ENCODE peak calls at places on chromosomes 7 and 10, in six cellular contexts. One of them, this sample, is unnamed.

GRCh38 chr7:20598479-20599419 is 16.7 kb upstream of the ABCB5 start:
- DNase-seq in CD8-positive, alpha-beta memory T cell: no peak
- DNase-seq in esophagus muscularis mucosa: no peak
- DNase-seq in NT2/D1: peak; percentile 66
- DNase-seq in breast epithelium: no peak
- DNase-seq in H7: peak; percentile 21
- DNase-seq in this sample: peak; percentile 20

GRCh38 chr10:14087585-14087984 is 243.1 kb downstream of the FRMD4A start:
- DNase-seq in esophagus muscularis mucosa: no peak
- DNase-seq in NT2/D1: no peak
- DNase-seq in CD8-positive, alpha-beta memory T cell: no peak
- DNase-seq in H7: no peak
- DNase-seq in breast epithelium: no peak
- DNase-seq in this sample: no peak

GRCh38 chr7:145978769-145979168 is 137.8 kb upstream of the CNTNAP2 start:
- DNase-seq in CD8-positive, alpha-beta memory T cell: no peak
- DNase-seq in breast epithelium: no peak
- DNase-seq in esophagus muscularis mucosa: no peak
- DNase-seq in NT2/D1: no peak
- DNase-seq in H7: no peak
- DNase-seq in this sample: no peak

GRCh38 chr7:48426966-48427555 is 255.8 kb downstream of the ABCA13 start:
- DNase-seq in breast epithelium: no peak
- DNase-seq in NT2/D1: no peak
- DNase-seq in CD8-positive, alpha-beta memory T cell: no peak
- DNase-seq in esophagus muscularis mucosa: peak; percentile 50
- DNase-seq in H7: no peak
- DNase-seq in this sample: no peak

GRCh38 chr10:110137142-110137545 is 70.3 kb upstream of the MXI1 start:
- DNase-seq in H7: peak; percentile 54
- DNase-seq in esophagus muscularis mucosa: peak; percentile 24
- DNase-seq in NT2/D1: no peak
- DNase-seq in CD8-positive, alpha-beta memory T cell: no peak
- DNase-seq in breast epithelium: no peak
- DNase-seq in this sample: peak; percentile 27

GRCh38 chr7:113083132-113083833 is 3.3 kb downstream of the GPR85 start:
- DNase-seq in H7: peak; percentile 2
- DNase-seq in breast epithelium: no peak
- DNase-seq in NT2/D1: no peak
- DNase-seq in esophagus muscularis mucosa: no peak
- DNase-seq in CD8-positive, alpha-beta memory T cell: no peak
- DNase-seq in this sample: no peak

GRCh38 chr10:131238669-131239280 is 72.7 kb downstream of the TCERG1L start:
- DNase-seq in NT2/D1: no peak
- DNase-seq in esophagus muscularis mucosa: no peak
- DNase-seq in CD8-positive, alpha-beta memory T cell: peak; percentile 32
- DNase-seq in breast epithelium: no peak
- DNase-seq in H7: no peak
- DNase-seq in this sample: no peak

GRCh38 chr10:17024461-17024860 is 105.2 kb downstream of the CUBN start:
- DNase-seq in CD8-positive, alpha-beta memory T cell: no peak
- DNase-seq in H7: no peak
- DNase-seq in esophagus muscularis mucosa: peak; percentile 31
- DNase-seq in NT2/D1: no peak
- DNase-seq in breast epithelium: no peak
- DNase-seq in this sample: no peak

GRCh38 chr7:665751-666453 is 60.6 kb upstream of the DNAAF5 start:
- DNase-seq in NT2/D1: peak; percentile 33
- DNase-seq in CD8-positive, alpha-beta memory T cell: peak; percentile 36
- DNase-seq in H7: peak; percentile 85
- DNase-seq in breast epithelium: no peak
- DNase-seq in esophagus muscularis mucosa: no peak
- DNase-seq in this sample: peak; percentile 9

GRCh38 chr7:1744296-1745017 is 74.4 kb downstream of the ELFN1 start:
- DNase-seq in CD8-positive, alpha-beta memory T cell: no peak
- DNase-seq in H7: no peak
- DNase-seq in esophagus muscularis mucosa: no peak
- DNase-seq in NT2/D1: no peak
- DNase-seq in breast epithelium: no peak
- DNase-seq in this sample: no peak

GRCh38 chr10:45001382-45002148 is 842 bp downstream of the ZNF22 start:
- DNase-seq in CD8-positive, alpha-beta memory T cell: peak; percentile 70
- DNase-seq in NT2/D1: no peak
- DNase-seq in H7: peak; percentile 60
- DNase-seq in esophagus muscularis mucosa: peak; percentile 92
- DNase-seq in breast epithelium: peak; percentile 73
- DNase-seq in this sample: no peak

GRCh38 chr7:78296689-78297371 is 498.3 kb downstream of the PHTF2 start:
- DNase-seq in H7: no peak
- DNase-seq in NT2/D1: no peak
- DNase-seq in esophagus muscularis mucosa: no peak
- DNase-seq in CD8-positive, alpha-beta memory T cell: no peak
- DNase-seq in breast epithelium: no peak
- DNase-seq in this sample: no peak

GRCh38 chr10:92142512-92142911 is 148.4 kb downstream of the CPEB3 start:
- DNase-seq in CD8-positive, alpha-beta memory T cell: no peak
- DNase-seq in esophagus muscularis mucosa: no peak
- DNase-seq in NT2/D1: no peak
- DNase-seq in breast epithelium: no peak
- DNase-seq in H7: no peak
- DNase-seq in this sample: no peak

GRCh38 chr10:3786295-3786981 is 1.4 kb upstream of the KLF6 start:
- DNase-seq in CD8-positive, alpha-beta memory T cell: peak; percentile 67
- DNase-seq in breast epithelium: peak; percentile 60
- DNase-seq in NT2/D1: no peak
- DNase-seq in esophagus muscularis mucosa: peak; percentile 92
- DNase-seq in H7: peak; percentile 79
- DNase-seq in this sample: no peak

GRCh38 chr7:113519447-113519846 is 399.4 kb downstream of the PPP1R3A start:
- DNase-seq in breast epithelium: no peak
- DNase-seq in H7: no peak
- DNase-seq in CD8-positive, alpha-beta memory T cell: no peak
- DNase-seq in esophagus muscularis mucosa: no peak
- DNase-seq in NT2/D1: no peak
- DNase-seq in this sample: no peak

GRCh38 chr7:41881313-41882130 is 178.6 kb upstream of the INHBA start:
- DNase-seq in breast epithelium: no peak
- DNase-seq in NT2/D1: no peak
- DNase-seq in esophagus muscularis mucosa: no peak
- DNase-seq in H7: no peak
- DNase-seq in CD8-positive, alpha-beta memory T cell: peak; percentile 62
- DNase-seq in this sample: no peak

GRCh38 chr10:110523736-110524135 is 26.0 kb downstream of the DUSP5 start:
- DNase-seq in H7: peak; percentile 60
- DNase-seq in breast epithelium: no peak
- DNase-seq in esophagus muscularis mucosa: no peak
- DNase-seq in CD8-positive, alpha-beta memory T cell: no peak
- DNase-seq in NT2/D1: no peak
- DNase-seq in this sample: no peak

GRCh38 chr10:69348824-69349541 is 67.7 kb downstream of the TACR2 start:
- DNase-seq in CD8-positive, alpha-beta memory T cell: no peak
- DNase-seq in esophagus muscularis mucosa: peak; percentile 95
- DNase-seq in breast epithelium: no peak
- DNase-seq in NT2/D1: no peak
- DNase-seq in H7: no peak
- DNase-seq in this sample: no peak

GRCh38 chr10:34196058-34196433 is 619.0 kb downstream of the PARD3 start:
- DNase-seq in NT2/D1: no peak
- DNase-seq in esophagus muscularis mucosa: no peak
- DNase-seq in CD8-positive, alpha-beta memory T cell: no peak
- DNase-seq in breast epithelium: no peak
- DNase-seq in H7: no peak
- DNase-seq in this sample: no peak

GRCh38 chr7:135747366-135747765 is 1.2 kb downstream of the FAM180A start:
- DNase-seq in NT2/D1: no peak
- DNase-seq in CD8-positive, alpha-beta memory T cell: no peak
- DNase-seq in breast epithelium: no peak
- DNase-seq in H7: no peak
- DNase-seq in esophagus muscularis mucosa: no peak
- DNase-seq in this sample: no peak

GRCh38 chr7:101108961-101109360 is 17.9 kb upstream of the SERPINE1 start:
- DNase-seq in breast epithelium: no peak
- DNase-seq in esophagus muscularis mucosa: no peak
- DNase-seq in H7: no peak
- DNase-seq in NT2/D1: no peak
- DNase-seq in CD8-positive, alpha-beta memory T cell: no peak
- DNase-seq in this sample: no peak

GRCh38 chr7:117090820-117091219 is 137.5 kb downstream of the ST7 start:
- DNase-seq in H7: no peak
- DNase-seq in NT2/D1: no peak
- DNase-seq in esophagus muscularis mucosa: no peak
- DNase-seq in breast epithelium: no peak
- DNase-seq in CD8-positive, alpha-beta memory T cell: no peak
- DNase-seq in this sample: no peak

GRCh38 chr10:30751678-30752331 is 122.3 kb upstream of the LYZL2 start:
- DNase-seq in CD8-positive, alpha-beta memory T cell: peak; percentile 82
- DNase-seq in breast epithelium: no peak
- DNase-seq in NT2/D1: no peak
- DNase-seq in H7: peak; percentile 84
- DNase-seq in esophagus muscularis mucosa: no peak
- DNase-seq in this sample: peak; percentile 35

GRCh38 chr10:11447571-11447970 is 163.9 kb downstream of the USP6NL start:
- DNase-seq in H7: no peak
- DNase-seq in esophagus muscularis mucosa: no peak
- DNase-seq in CD8-positive, alpha-beta memory T cell: no peak
- DNase-seq in breast epithelium: no peak
- DNase-seq in NT2/D1: no peak
- DNase-seq in this sample: no peak

GRCh38 chr10:92886334-92886961 is 38.1 kb downstream of the EXOC6 start:
- DNase-seq in breast epithelium: no peak
- DNase-seq in CD8-positive, alpha-beta memory T cell: no peak
- DNase-seq in NT2/D1: no peak
- DNase-seq in esophagus muscularis mucosa: no peak
- DNase-seq in H7: no peak
- DNase-seq in this sample: no peak

GRCh38 chr7:135205850-135206249 is 5.5 kb downstream of the WDR91 start:
- DNase-seq in breast epithelium: no peak
- DNase-seq in NT2/D1: no peak
- DNase-seq in CD8-positive, alpha-beta memory T cell: no peak
- DNase-seq in esophagus muscularis mucosa: no peak
- DNase-seq in H7: no peak
- DNase-seq in this sample: no peak

GRCh38 chr7:74042746-74043522 is 15.0 kb downstream of the ELN start:
- DNase-seq in CD8-positive, alpha-beta memory T cell: no peak
- DNase-seq in breast epithelium: no peak
- DNase-seq in esophagus muscularis mucosa: no peak
- DNase-seq in NT2/D1: no peak
- DNase-seq in H7: peak; percentile 81
- DNase-seq in this sample: no peak

GRCh38 chr10:7410800-7411670 is at the start of gene SFMBT2:
- DNase-seq in esophagus muscularis mucosa: no peak
- DNase-seq in CD8-positive, alpha-beta memory T cell: peak; percentile 77
- DNase-seq in NT2/D1: no peak
- DNase-seq in H7: peak; percentile 95
- DNase-seq in breast epithelium: no peak
- DNase-seq in this sample: no peak

GRCh38 chr7:79709574-79710409 is 256.3 kb upstream of the MAGI2 start:
- DNase-seq in H7: no peak
- DNase-seq in esophagus muscularis mucosa: no peak
- DNase-seq in breast epithelium: no peak
- DNase-seq in NT2/D1: no peak
- DNase-seq in CD8-positive, alpha-beta memory T cell: no peak
- DNase-seq in this sample: no peak

GRCh38 chr7:150380463-150380862 is 1.3 kb downstream of the ZNF775 start:
- DNase-seq in CD8-positive, alpha-beta memory T cell: no peak
- DNase-seq in H7: peak; percentile 33
- DNase-seq in esophagus muscularis mucosa: no peak
- DNase-seq in NT2/D1: no peak
- DNase-seq in breast epithelium: no peak
- DNase-seq in this sample: no peak
- H3K4me3 ChIP-seq in CD8-positive, alpha-beta memory T cell: peak overlapping the region; percentile 95
- H3K4me3 ChIP-seq in H7: peak overlapping the region; percentile 96
- H3K4me3 ChIP-seq in esophagus muscularis mucosa: peak overlapping the region; percentile 94
- H3K4me3 ChIP-seq in NT2/D1: peak overlapping the region; percentile 85
- H3K4me3 ChIP-seq in breast epithelium: no peak overlapping the region
- H3K4me3 ChIP-seq in this sample: no peak overlapping the region

DNA sequence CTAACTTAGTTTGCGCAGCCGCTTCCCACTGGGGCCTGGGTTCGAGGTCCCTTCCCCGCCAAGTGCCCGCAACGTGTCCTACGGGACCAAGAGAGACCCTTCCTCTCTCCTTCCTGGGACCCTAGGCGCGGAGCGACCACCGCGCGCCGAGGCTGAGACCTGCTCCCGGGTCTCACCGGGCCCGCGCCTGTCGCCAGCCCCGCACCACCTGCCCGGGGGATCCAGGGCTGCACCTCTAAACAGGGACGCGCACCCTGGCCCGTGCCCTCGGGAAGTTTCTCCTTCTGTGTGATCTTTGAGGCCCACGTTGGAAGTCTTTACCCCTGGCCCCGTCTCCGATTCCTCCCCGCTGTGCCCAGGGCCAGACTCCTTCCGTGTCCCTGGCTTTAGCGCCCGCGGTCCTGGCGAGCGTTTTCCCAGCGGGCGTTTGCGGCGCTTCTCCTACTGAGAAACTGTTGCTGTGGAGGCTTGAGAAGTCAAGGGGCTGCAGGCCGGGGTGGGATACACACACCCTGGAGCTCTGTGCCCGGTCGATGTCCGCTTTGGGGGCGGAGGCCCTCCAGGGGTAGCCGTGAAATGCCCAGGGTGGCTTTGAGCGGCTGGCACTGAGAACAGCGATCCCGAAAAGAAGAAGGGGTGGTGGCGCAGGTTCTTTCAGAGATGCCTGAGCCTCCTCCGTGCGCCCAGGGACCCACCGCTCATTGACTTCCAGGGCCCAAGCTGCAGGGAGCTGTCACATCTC is 575 bp downstream of the PLPP4 start:
- DNase-seq in breast epithelium: no peak
- DNase-seq in NT2/D1: no peak
- DNase-seq in esophagus muscularis mucosa: peak; percentile 62
- DNase-seq in CD8-positive, alpha-beta memory T cell: no peak
- DNase-seq in H7: peak; percentile 74
- DNase-seq in this sample: no peak
- H3K36me3 ChIP-seq in breast epithelium: no peaks in the 10 kb centered on the region
- H3K36me3 ChIP-seq in NT2/D1: no peaks in the 10 kb centered on the region
- H3K36me3 ChIP-seq in esophagus muscularis mucosa: no peaks in the 10 kb centered on the region
- H3K36me3 ChIP-seq in CD8-positive, alpha-beta memory T cell: no peaks in the 10 kb centered on the region
- H3K36me3 ChIP-seq in H7: no peaks in the 10 kb centered on the region
- H3K36me3 ChIP-seq in this sample: no peaks in the 10 kb centered on the region

DNA sequence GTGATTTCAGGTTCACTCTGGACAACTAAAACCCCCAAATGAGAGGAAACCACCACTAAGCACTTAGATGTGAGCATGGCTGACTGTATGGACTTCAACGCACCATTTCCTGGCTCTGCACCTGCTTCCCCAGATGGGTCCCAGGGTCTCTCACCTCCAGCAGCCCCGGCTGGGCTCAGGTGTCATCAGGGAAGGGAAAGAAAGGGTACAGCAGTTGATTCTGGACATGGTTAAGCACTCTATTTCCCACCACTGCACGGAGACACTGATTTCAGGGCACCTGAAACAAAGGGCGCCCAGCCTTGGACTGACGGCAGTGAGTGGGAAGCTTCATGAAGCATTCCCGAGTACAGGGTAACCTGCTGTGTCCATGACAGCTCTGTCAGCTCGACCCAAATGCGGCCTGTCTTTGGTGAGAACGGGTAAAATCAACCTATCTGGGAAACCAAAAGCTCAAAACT is 19.0 kb downstream of the FAM53B start:
- DNase-seq in NT2/D1: no peak
- DNase-seq in CD8-positive, alpha-beta memory T cell: peak; percentile 33
- DNase-seq in breast epithelium: no peak
- DNase-seq in esophagus muscularis mucosa: no peak
- DNase-seq in H7: no peak
- DNase-seq in this sample: no peak
- H3K4me3 ChIP-seq in NT2/D1: no peak overlapping the region
- H3K4me3 ChIP-seq in CD8-positive, alpha-beta memory T cell: no peak overlapping the region
- H3K4me3 ChIP-seq in breast epithelium: no peak overlapping the region
- H3K4me3 ChIP-seq in esophagus muscularis mucosa: no peak overlapping the region
- H3K4me3 ChIP-seq in H7: no peak overlapping the region
- H3K4me3 ChIP-seq in this sample: no peak overlapping the region

GRCh38 chr7:107960306-107960705 is 42.7 kb downstream of the LAMB1 start:
- DNase-seq in CD8-positive, alpha-beta memory T cell: no peak
- DNase-seq in H7: no peak
- DNase-seq in esophagus muscularis mucosa: no peak
- DNase-seq in NT2/D1: no peak
- DNase-seq in breast epithelium: no peak
- DNase-seq in this sample: no peak
- H3K36me3 ChIP-seq in CD8-positive, alpha-beta memory T cell: no peaks in the 10 kb centered on the region
- H3K36me3 ChIP-seq in H7: peaks cover 1% of the 10 kb centered on the region
- H3K36me3 ChIP-seq in esophagus muscularis mucosa: no peaks in the 10 kb centered on the region
- H3K36me3 ChIP-seq in NT2/D1: peaks cover 90% of the 10 kb centered on the region
- H3K36me3 ChIP-seq in breast epithelium: no peaks in the 10 kb centered on the region
- H3K36me3 ChIP-seq in this sample: no peaks in the 10 kb centered on the region

This sample was measured in iPS DF 6.9.